ENCODE peak calls at places on chromosome 3, in ten cellular contexts. One of them, this sample, is unnamed.

GRCh38 chr3:47424434-47425382 is 43.9 kb downstream of the PTPN23 start:
- DNase-seq in CD4-positive, alpha-beta T cell: no peak
- DNase-seq in activated CD4-positive, alpha-beta T cell treated with anti-CD3 and anti-CD28 coated beads for 48 hours: no peak
- DNase-seq in occipital lobe: no peak
- DNase-seq in GF-D8: no peak
- DNase-seq in NCI-H187: no peak
- DNase-seq in posterior cingulate gyrus: no peak
- DNase-seq in right cardiac atrium: no peak
- DNase-seq in upper lobe of right lung: no peak
- DNase-seq in body of pancreas: no peak
- DNase-seq in this sample: no peak

GRCh38 chr3:73549071-73549600 is 75.6 kb downstream of the PDZRN3 start:
- DNase-seq in body of pancreas: peak; percentile 31
- DNase-seq in CD4-positive, alpha-beta T cell: no peak
- DNase-seq in upper lobe of right lung: no peak
- DNase-seq in right cardiac atrium: no peak
- DNase-seq in occipital lobe: no peak
- DNase-seq in posterior cingulate gyrus: no peak
- DNase-seq in NCI-H187: no peak
- DNase-seq in activated CD4-positive, alpha-beta T cell treated with anti-CD3 and anti-CD28 coated beads for 48 hours: no peak
- DNase-seq in GF-D8: no peak
- DNase-seq in this sample: no peak

GRCh38 chr3:85255954-85256353 is 297.2 kb downstream of the CADM2 start:
- DNase-seq in activated CD4-positive, alpha-beta T cell treated with anti-CD3 and anti-CD28 coated beads for 48 hours: no peak
- DNase-seq in body of pancreas: no peak
- DNase-seq in NCI-H187: peak; percentile 5
- DNase-seq in occipital lobe: peak; percentile 28
- DNase-seq in CD4-positive, alpha-beta T cell: no peak
- DNase-seq in right cardiac atrium: no peak
- DNase-seq in GF-D8: no peak
- DNase-seq in upper lobe of right lung: no peak
- DNase-seq in posterior cingulate gyrus: no peak
- DNase-seq in this sample: peak; percentile 2

GRCh38 chr3:82802501-82802900 is 1041.1 kb upstream of the GBE1 start:
- DNase-seq in occipital lobe: no peak
- DNase-seq in posterior cingulate gyrus: no peak
- DNase-seq in activated CD4-positive, alpha-beta T cell treated with anti-CD3 and anti-CD28 coated beads for 48 hours: no peak
- DNase-seq in CD4-positive, alpha-beta T cell: no peak
- DNase-seq in NCI-H187: no peak
- DNase-seq in right cardiac atrium: no peak
- DNase-seq in GF-D8: no peak
- DNase-seq in upper lobe of right lung: no peak
- DNase-seq in body of pancreas: no peak
- DNase-seq in this sample: no peak

GRCh38 chr3:157544501-157545139 is 41.4 kb upstream of the VEPH1 start:
- DNase-seq in body of pancreas: no peak
- DNase-seq in occipital lobe: no peak
- DNase-seq in CD4-positive, alpha-beta T cell: no peak
- DNase-seq in posterior cingulate gyrus: no peak
- DNase-seq in right cardiac atrium: no peak
- DNase-seq in upper lobe of right lung: no peak
- DNase-seq in GF-D8: no peak
- DNase-seq in NCI-H187: no peak
- DNase-seq in activated CD4-positive, alpha-beta T cell treated with anti-CD3 and anti-CD28 coated beads for 48 hours: no peak
- DNase-seq in this sample: no peak

GRCh38 chr3:16897254-16897926 is 12.6 kb downstream of the PLCL2 start:
- DNase-seq in activated CD4-positive, alpha-beta T cell treated with anti-CD3 and anti-CD28 coated beads for 48 hours: peak; percentile 51
- DNase-seq in occipital lobe: no peak
- DNase-seq in body of pancreas: no peak
- DNase-seq in posterior cingulate gyrus: no peak
- DNase-seq in right cardiac atrium: no peak
- DNase-seq in NCI-H187: no peak
- DNase-seq in GF-D8: no peak
- DNase-seq in upper lobe of right lung: no peak
- DNase-seq in CD4-positive, alpha-beta T cell: no peak
- DNase-seq in this sample: no peak

GRCh38 chr3:169952045-169952444 is 14.6 kb upstream of the SEC62 start:
- DNase-seq in activated CD4-positive, alpha-beta T cell treated with anti-CD3 and anti-CD28 coated beads for 48 hours: no peak
- DNase-seq in GF-D8: peak; percentile 10
- DNase-seq in NCI-H187: no peak
- DNase-seq in occipital lobe: no peak
- DNase-seq in posterior cingulate gyrus: no peak
- DNase-seq in CD4-positive, alpha-beta T cell: no peak
- DNase-seq in upper lobe of right lung: no peak
- DNase-seq in right cardiac atrium: no peak
- DNase-seq in body of pancreas: no peak
- DNase-seq in this sample: no peak

GRCh38 chr3:30458781-30459180 is 147.6 kb upstream of the TGFBR2 start:
- DNase-seq in body of pancreas: no peak
- DNase-seq in occipital lobe: no peak
- DNase-seq in activated CD4-positive, alpha-beta T cell treated with anti-CD3 and anti-CD28 coated beads for 48 hours: no peak
- DNase-seq in CD4-positive, alpha-beta T cell: no peak
- DNase-seq in posterior cingulate gyrus: no peak
- DNase-seq in GF-D8: no peak
- DNase-seq in NCI-H187: no peak
- DNase-seq in right cardiac atrium: no peak
- DNase-seq in upper lobe of right lung: no peak
- DNase-seq in this sample: no peak

GRCh38 chr3:9903238-9903624 is 583 bp downstream of the IL17RE start:
- DNase-seq in GF-D8: no peak
- DNase-seq in upper lobe of right lung: no peak
- DNase-seq in body of pancreas: no peak
- DNase-seq in right cardiac atrium: no peak
- DNase-seq in NCI-H187: no peak
- DNase-seq in activated CD4-positive, alpha-beta T cell treated with anti-CD3 and anti-CD28 coated beads for 48 hours: peak; percentile 30
- DNase-seq in CD4-positive, alpha-beta T cell: no peak
- DNase-seq in occipital lobe: no peak
- DNase-seq in posterior cingulate gyrus: no peak
- DNase-seq in this sample: no peak

GRCh38 chr3:35322070-35322469 is 317.3 kb upstream of the ARPP21 start:
- DNase-seq in occipital lobe: no peak
- DNase-seq in right cardiac atrium: no peak
- DNase-seq in body of pancreas: no peak
- DNase-seq in activated CD4-positive, alpha-beta T cell treated with anti-CD3 and anti-CD28 coated beads for 48 hours: no peak
- DNase-seq in CD4-positive, alpha-beta T cell: no peak
- DNase-seq in GF-D8: no peak
- DNase-seq in upper lobe of right lung: no peak
- DNase-seq in posterior cingulate gyrus: no peak
- DNase-seq in NCI-H187: no peak
- DNase-seq in this sample: no peak

GRCh38 chr3:32238816-32239637 is 547 bp downstream of the CMTM8 start:
- DNase-seq in occipital lobe: no peak
- DNase-seq in right cardiac atrium: peak; percentile 68
- DNase-seq in NCI-H187: peak; percentile 10
- DNase-seq in upper lobe of right lung: peak; percentile 76
- DNase-seq in posterior cingulate gyrus: no peak
- DNase-seq in CD4-positive, alpha-beta T cell: peak; percentile 7
- DNase-seq in GF-D8: no peak
- DNase-seq in activated CD4-positive, alpha-beta T cell treated with anti-CD3 and anti-CD28 coated beads for 48 hours: peak; percentile 59
- DNase-seq in body of pancreas: peak; percentile 68
- DNase-seq in this sample: no peak